ENCODE peak calls at places on chromosomes 7 and 10, in four cellular contexts. U is right atrium auricular region, G is fibroblast of the aortic adventitia, X is colonic mucosa. I is an unnamed sample.

GRCh38 chr10:91762878-91763277 is 35.3 kb upstream of the TNKS2 start:
- DNase-seq in U (no peak), G (no peak), X (no peak), I (no peak)

GRCh38 chr10:83983578-83984255 is 155.6 kb upstream of the GHITM start:
- DNase-seq in U (no peak), G (no peak), X (no peak), I (no peak)

GRCh38 chr7:5598261-5598761 is 174.7 kb upstream of the TNRC18 start:
- DNase-seq in U (no peak), G (peak; percentile 33), X (no peak), I (no peak)

GRCh38 chr10:51683031-51683830 is 16.2 kb downstream of the CSTF2T start:
- DNase-seq in U (no peak), G (peak; percentile 71), X (no peak), I (no peak)

GRCh38 chr10:18918545-18918944 is 130.1 kb upstream of the MALRD1 start:
- DNase-seq in U (no peak), G (peak; percentile 88), X (no peak), I (no peak)

GRCh38 chr10:5996696-5997095 is 19.4 kb upstream of the IL15RA start:
- DNase-seq in U (no peak), G (no peak), X (peak; percentile 3), I (no peak)

GRCh38 chr10:124508070-124508667 is 46.5 kb downstream of the LHPP start:
- DNase-seq in U (no peak), G (no peak), X (no peak), I (no peak)

GRCh38 chr10:46555366-46555712 is 1.1 kb downstream of the GPRIN2 start:
- DNase-seq in U (no peak), G (no peak), X (peak; percentile 29), I (peak; percentile 23)

GRCh38 chr7:151023211-151023610 is 1.1 kb downstream of the ATG9B start:
- DNase-seq in U (no peak), G (no peak), X (no peak), I (no peak)

GRCh38 chr7:157005456-157006204 is 4.8 kb downstream of the MNX1 start:
- DNase-seq in U (no peak), G (no peak), X (no peak), I (no peak)

GRCh38 chr7:27916372-27916771 is 176.4 kb downstream of the TAX1BP1 start:
- DNase-seq in U (no peak), G (no peak), X (no peak), I (no peak)

DNA sequence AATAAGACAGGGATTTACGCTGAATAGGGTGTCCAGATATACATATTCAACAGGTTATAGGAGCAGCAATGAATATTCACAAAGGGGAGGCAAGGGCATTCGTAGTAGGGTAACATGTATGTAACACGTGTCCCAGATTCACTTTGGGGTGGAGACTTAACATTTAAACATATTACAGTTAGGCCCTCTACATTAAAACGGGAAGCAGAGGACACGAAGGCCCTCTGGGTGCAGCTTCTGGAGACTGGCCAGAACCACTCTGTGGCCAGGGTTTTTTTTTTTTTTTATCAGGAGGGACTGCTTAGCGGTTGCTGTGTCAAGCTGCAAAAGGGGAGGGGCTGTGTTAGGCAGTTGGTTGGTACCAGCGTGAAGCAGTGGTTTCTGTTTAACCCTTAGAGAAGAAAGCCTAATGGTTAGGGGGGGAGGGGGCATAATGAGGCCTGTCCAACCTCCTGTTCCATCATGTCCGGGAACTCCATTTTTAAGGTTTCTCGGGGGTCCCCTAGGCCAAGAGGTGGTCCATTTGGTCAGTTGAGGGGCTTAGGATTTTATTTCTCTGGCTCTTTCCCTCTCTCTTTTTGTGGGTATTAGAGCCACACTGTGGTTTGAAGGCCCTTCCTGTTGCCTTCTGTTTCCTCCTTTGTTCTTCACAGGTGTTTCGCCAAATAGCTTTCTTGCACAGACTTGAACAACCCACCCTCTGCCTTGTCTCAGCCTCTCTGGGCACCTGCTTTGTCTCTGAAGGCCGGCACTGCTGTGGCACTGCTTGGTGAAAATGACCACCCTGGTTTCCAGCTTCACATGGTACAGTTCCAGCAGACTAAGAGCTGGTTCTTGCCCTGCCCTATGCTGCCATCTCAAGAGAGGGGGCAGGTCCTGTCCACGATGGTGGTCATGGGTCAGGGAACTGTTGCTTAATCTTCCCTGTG is 26.4 kb downstream of the PRF1 start:
- DNase-seq in U (no peak), G (peak; percentile 77), X (peak; percentile 40), I (peak; percentile 33)
- H3K4me3 ChIP-seq in U (no peak overlapping the region), G (no peak overlapping the region), X (no peak overlapping the region), I (no peak overlapping the region)

DNA sequence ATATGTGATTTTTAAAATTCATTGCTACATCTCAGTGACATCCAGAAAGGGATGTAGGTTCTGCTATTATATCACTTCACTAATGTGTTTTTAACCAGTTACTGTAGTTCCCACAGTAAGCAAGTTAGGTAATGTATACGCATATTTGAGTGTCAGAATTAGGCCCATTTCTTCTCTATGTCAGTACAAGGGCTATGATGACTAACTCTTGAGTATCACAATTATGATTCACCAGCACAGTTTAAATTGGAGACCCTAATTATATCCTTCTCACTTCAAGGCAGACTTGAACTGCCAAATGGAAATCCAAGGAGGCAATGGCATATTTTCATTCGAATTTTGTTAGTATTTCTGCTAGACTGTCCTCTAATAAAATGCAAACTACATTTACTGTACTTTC is 23.6 kb downstream of the BZW2 start:
- DNase-seq in U (no peak), G (no peak), X (no peak), I (no peak)
- H3K4me3 ChIP-seq in U (no peak overlapping the region), G (no peak overlapping the region), X (no peak overlapping the region), I (no peak overlapping the region)

DNA sequence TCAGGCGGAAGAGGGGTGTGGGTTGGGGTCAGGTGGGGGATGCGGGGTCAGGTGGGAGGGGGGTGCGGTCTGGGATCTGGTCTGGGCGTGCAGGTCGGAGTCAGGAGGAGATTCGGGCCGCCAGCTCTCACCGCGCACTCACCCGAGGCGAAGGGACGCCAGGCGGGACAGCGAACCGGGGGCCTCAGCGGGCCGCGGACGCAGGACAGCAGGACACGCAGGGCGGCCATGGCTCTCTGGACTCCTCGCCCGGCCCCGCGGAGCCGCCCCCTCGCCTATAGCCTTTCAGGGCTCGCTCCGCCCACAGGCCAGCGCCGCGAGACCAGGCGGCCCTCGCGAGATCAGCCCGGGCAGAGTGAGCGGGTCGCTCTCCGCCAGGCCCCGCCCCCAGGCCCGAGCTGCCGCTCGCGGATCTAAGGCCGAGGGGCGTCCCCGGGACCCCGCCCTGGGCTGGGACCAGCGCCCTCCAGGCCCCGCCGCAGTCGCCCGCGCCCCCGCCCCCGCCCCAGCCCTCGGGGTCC is at the start of gene ECHS1:
- DNase-seq in U (peak; percentile 93), G (peak; percentile 82), X (peak; percentile 98), I (peak; percentile 96)
- H3K4me3 ChIP-seq in U (peak within 1 kb of the TSS; percentile 96), G (peak within 1 kb of the TSS; percentile 83), X (peak within 1 kb of the TSS; percentile 50), I (peak within 1 kb of the TSS; percentile 90)

DNA sequence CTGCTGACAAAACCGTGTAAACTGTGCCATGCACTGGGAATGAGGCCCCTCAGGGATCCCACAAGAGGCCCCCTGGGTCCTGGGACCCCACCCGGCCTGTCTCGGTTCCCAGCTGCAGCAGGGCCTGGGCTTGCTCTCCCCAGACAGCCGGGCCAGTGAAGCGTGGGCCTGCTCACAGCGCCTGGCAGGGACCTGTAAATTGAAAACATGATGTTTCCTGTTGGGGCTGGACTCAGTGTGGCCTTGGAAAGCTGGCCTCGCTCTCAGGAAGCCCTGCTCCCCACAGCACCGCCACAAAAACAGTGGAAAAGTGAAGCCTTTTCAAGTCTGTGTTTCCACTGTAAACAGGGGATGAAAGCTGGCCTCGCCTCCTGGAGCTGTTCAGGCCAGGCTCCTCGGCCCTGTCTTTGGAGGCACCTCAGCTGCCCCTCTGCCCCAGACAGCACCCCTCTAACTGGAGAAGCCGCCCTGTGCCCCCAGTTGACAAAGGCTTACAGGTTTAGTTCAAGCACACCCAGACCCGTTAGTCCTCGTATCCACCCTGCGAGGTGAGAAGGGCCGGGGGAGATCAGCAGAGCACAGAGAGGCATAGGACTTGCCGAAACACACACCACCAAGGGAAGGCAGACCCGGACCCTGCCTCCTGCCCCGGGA is 108.3 kb downstream of the ZMIZ1 start:
- DNase-seq in U (no peak), G (peak; percentile 69), X (no peak), I (peak; percentile 47)
- H3K4me3 ChIP-seq in U (no peak overlapping the region), G (no peak overlapping the region), X (no peak overlapping the region), I (no peak overlapping the region)

GRCh38 chr10:49768329-49768728 is 6.2 kb upstream of the OGDHL start:
- DNase-seq in U (no peak), G (no peak), X (no peak), I (no peak)

GRCh38 chr10:49769692-49770091 is 7.6 kb upstream of the OGDHL start:
- DNase-seq in U (no peak), G (no peak), X (no peak), I (no peak)

GRCh38 chr10:49767752-49768151 is 5.6 kb upstream of the OGDHL start:
- DNase-seq in U (no peak), G (no peak), X (no peak), I (no peak)

GRCh38 chr10:49766484-49766883 is 4.4 kb upstream of the OGDHL start:
- DNase-seq in U (no peak), G (no peak), X (no peak), I (no peak)

DNA sequence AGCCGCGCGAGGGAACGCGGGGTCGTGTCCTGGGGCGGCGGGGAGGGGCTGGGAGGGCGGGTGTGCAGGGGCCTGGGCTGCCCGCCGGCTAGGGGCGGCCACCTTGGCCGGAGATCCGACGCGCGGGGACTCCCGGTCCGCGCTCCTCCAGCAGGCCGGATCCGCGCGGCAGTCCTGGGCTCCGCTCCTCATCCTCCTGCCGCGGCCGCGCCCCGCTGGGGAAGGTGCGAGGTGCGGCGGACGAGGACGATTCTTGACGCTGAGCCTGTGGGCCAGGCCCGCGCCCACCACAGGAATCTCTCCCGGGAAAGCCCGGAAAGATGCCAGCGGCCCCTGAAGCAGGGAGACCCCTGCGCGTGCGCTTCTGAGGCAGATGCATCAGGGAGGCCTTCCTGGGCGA is 6.6 kb upstream of the OGDHL start:
- DNase-seq in U (no peak), G (no peak), X (no peak), I (no peak)
- H3K4me3 ChIP-seq in U (no peak overlapping the region), G (no peak overlapping the region), X (no peak overlapping the region), I (no peak overlapping the region)

DNA sequence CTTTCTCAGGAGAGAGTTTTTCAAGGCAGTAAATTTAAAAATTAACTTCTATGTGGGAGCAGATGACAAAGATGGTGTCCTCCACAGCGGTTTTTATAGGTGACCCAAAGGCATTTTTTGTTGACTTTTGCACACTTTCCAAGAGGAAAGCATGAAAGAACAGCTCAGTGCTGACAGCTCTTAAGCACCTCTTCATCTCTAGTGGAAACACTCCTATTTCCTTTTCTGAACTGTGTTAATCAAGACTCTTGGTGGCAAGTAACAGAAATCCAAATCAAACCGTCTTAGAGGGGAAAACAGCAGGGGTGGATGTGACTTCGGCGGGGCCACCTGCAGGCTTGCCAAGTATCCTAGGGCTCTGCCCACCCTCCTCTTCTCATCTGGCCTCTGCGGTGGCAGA is 71.8 kb upstream of the GATA3 start:
- DNase-seq in U (no peak), G (no peak), X (no peak), I (no peak)
- H3K4me3 ChIP-seq in U (no peak overlapping the region), G (no peak overlapping the region), X (no peak overlapping the region), I (no peak overlapping the region)

DNA sequence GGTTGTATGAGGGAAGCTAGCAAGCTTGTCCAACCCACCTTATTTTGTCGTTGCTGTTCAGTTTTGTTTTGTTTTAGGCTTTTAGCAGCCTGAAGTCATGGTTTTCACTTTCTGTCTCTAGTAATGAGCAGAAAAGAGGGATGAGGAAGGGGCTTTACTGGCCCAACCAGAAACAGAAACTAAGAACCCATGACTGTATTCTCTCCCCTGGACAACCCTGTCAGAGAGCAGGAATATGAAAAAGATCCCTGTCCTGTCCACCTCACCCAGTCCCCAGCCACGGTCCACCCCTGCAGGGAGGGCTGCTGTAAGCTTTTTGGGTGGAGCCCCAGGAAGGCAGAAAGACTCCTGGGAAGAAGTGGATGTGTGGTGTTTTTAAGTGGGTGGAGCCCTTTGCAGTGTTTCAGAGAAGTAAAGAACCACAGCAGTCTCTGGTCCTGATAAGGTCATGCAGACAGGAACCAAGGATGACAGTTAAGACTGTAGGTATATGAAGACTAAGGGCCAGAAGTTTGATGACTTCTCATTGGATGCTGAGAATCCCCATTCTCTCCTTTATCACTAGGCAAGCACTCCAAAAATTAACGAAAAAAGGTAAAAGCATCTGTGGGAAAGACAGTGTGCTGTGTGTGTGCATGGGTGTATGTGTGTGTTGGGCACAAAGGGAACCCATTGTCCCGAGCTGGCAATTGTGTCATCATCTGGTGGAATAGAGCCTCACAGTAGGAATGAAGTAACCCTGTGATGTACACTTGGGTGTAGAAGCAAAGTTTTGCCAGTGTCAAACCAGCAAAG is 13.8 kb downstream of the MRPL32 start:
- DNase-seq in U (no peak), G (peak; percentile 46), X (no peak), I (no peak)
- H3K4me3 ChIP-seq in U (no peak overlapping the region), G (peak overlapping the region; percentile 37), X (no peak overlapping the region), I (no peak overlapping the region)

I was measured in body of pancreas.